ENCODE peak calls at places on chromosomes 11 and 22, in seven cellular contexts. One of them, this sample, is unnamed.

GRCh38 chr11:86245369-86246292 is 1.1 kb downstream of the EED start:
- ATAC-seq in activated naive CD8-positive, alpha-beta T cell treated with anti-CD3 and anti-CD28 coated beads, Interleukin-2, amount 10 ng/mL, durations not matched to agents 7 days and 5 days: peak
- ATAC-seq in WTC11: no peak
- ATAC-seq in upper lobe of right lung: no peak
- ATAC-seq in RWPE2: peak
- ATAC-seq in esophagus mucosa: no peak
- ATAC-seq in CD4-positive, alpha-beta T cell: no peak
- ATAC-seq in this sample: peak

GRCh38 chr11:68370211-68371111 is 58.1 kb downstream of the LRP5 start:
- ATAC-seq in activated naive CD8-positive, alpha-beta T cell treated with anti-CD3 and anti-CD28 coated beads, Interleukin-2, amount 10 ng/mL, durations not matched to agents 7 days and 5 days: no peak
- ATAC-seq in WTC11: no peak
- ATAC-seq in upper lobe of right lung: peak
- ATAC-seq in RWPE2: no peak
- ATAC-seq in esophagus mucosa: peak
- ATAC-seq in CD4-positive, alpha-beta T cell: no peak
- ATAC-seq in this sample: peak

GRCh38 chr22:31361743-31362142 is 15.6 kb upstream of the PATZ1 start:
- ATAC-seq in activated naive CD8-positive, alpha-beta T cell treated with anti-CD3 and anti-CD28 coated beads, Interleukin-2, amount 10 ng/mL, durations not matched to agents 7 days and 5 days: no peak
- ATAC-seq in WTC11: no peak
- ATAC-seq in upper lobe of right lung: no peak
- ATAC-seq in RWPE2: no peak
- ATAC-seq in esophagus mucosa: no peak
- ATAC-seq in CD4-positive, alpha-beta T cell: no peak
- ATAC-seq in this sample: no peak

GRCh38 chr11:93840981-93841380 is 9.4 kb downstream of the VSTM5 start:
- ATAC-seq in activated naive CD8-positive, alpha-beta T cell treated with anti-CD3 and anti-CD28 coated beads, Interleukin-2, amount 10 ng/mL, durations not matched to agents 7 days and 5 days: no peak
- ATAC-seq in WTC11: no peak
- ATAC-seq in upper lobe of right lung: no peak
- ATAC-seq in RWPE2: no peak
- ATAC-seq in esophagus mucosa: no peak
- ATAC-seq in CD4-positive, alpha-beta T cell: no peak
- ATAC-seq in this sample: no peak

GRCh38 chr22:17939579-17939978 is 84.8 kb downstream of the MICAL3 start:
- ATAC-seq in activated naive CD8-positive, alpha-beta T cell treated with anti-CD3 and anti-CD28 coated beads, Interleukin-2, amount 10 ng/mL, durations not matched to agents 7 days and 5 days: no peak
- ATAC-seq in WTC11: no peak
- ATAC-seq in upper lobe of right lung: no peak
- ATAC-seq in RWPE2: no peak
- ATAC-seq in esophagus mucosa: peak
- ATAC-seq in CD4-positive, alpha-beta T cell: no peak
- ATAC-seq in this sample: no peak

GRCh38 chr22:25161916-25162530 is 37.6 kb upstream of the CRYBB3 start:
- ATAC-seq in activated naive CD8-positive, alpha-beta T cell treated with anti-CD3 and anti-CD28 coated beads, Interleukin-2, amount 10 ng/mL, durations not matched to agents 7 days and 5 days: no peak
- ATAC-seq in WTC11: no peak
- ATAC-seq in upper lobe of right lung: no peak
- ATAC-seq in RWPE2: no peak
- ATAC-seq in esophagus mucosa: no peak
- ATAC-seq in CD4-positive, alpha-beta T cell: no peak
- ATAC-seq in this sample: no peak

GRCh38 chr11:64447717-64448598 is 89.0 kb downstream of the RPS6KA4 start:
- ATAC-seq in activated naive CD8-positive, alpha-beta T cell treated with anti-CD3 and anti-CD28 coated beads, Interleukin-2, amount 10 ng/mL, durations not matched to agents 7 days and 5 days: no peak
- ATAC-seq in WTC11: no peak
- ATAC-seq in upper lobe of right lung: peak
- ATAC-seq in RWPE2: no peak
- ATAC-seq in esophagus mucosa: peak
- ATAC-seq in CD4-positive, alpha-beta T cell: no peak
- ATAC-seq in this sample: peak

GRCh38 chr11:115699326-115699725 is 195.1 kb upstream of the CADM1 start:
- ATAC-seq in activated naive CD8-positive, alpha-beta T cell treated with anti-CD3 and anti-CD28 coated beads, Interleukin-2, amount 10 ng/mL, durations not matched to agents 7 days and 5 days: no peak
- ATAC-seq in WTC11: no peak
- ATAC-seq in upper lobe of right lung: no peak
- ATAC-seq in RWPE2: no peak
- ATAC-seq in esophagus mucosa: no peak
- ATAC-seq in CD4-positive, alpha-beta T cell: no peak
- ATAC-seq in this sample: no peak

GRCh38 chr22:40324468-40325305 is 21.6 kb upstream of the ADSL start:
- ATAC-seq in activated naive CD8-positive, alpha-beta T cell treated with anti-CD3 and anti-CD28 coated beads, Interleukin-2, amount 10 ng/mL, durations not matched to agents 7 days and 5 days: peak
- ATAC-seq in WTC11: no peak
- ATAC-seq in upper lobe of right lung: no peak
- ATAC-seq in RWPE2: no peak
- ATAC-seq in esophagus mucosa: no peak
- ATAC-seq in CD4-positive, alpha-beta T cell: peak
- ATAC-seq in this sample: no peak

GRCh38 chr11:62786318-62787004 is 741 bp upstream of the TMEM179B start:
- ATAC-seq in activated naive CD8-positive, alpha-beta T cell treated with anti-CD3 and anti-CD28 coated beads, Interleukin-2, amount 10 ng/mL, durations not matched to agents 7 days and 5 days: peak
- ATAC-seq in WTC11: peak
- ATAC-seq in upper lobe of right lung: peak
- ATAC-seq in RWPE2: peak
- ATAC-seq in esophagus mucosa: peak
- ATAC-seq in CD4-positive, alpha-beta T cell: peak
- ATAC-seq in this sample: peak

GRCh38 chr11:86704710-86705109 is 32.3 kb upstream of the ME3 start:
- ATAC-seq in activated naive CD8-positive, alpha-beta T cell treated with anti-CD3 and anti-CD28 coated beads, Interleukin-2, amount 10 ng/mL, durations not matched to agents 7 days and 5 days: no peak
- ATAC-seq in WTC11: no peak
- ATAC-seq in upper lobe of right lung: peak
- ATAC-seq in RWPE2: no peak
- ATAC-seq in esophagus mucosa: no peak
- ATAC-seq in CD4-positive, alpha-beta T cell: no peak
- ATAC-seq in this sample: no peak

GRCh38 chr11:9745411-9746211 is 81.7 kb downstream of the SWAP70 start:
- ATAC-seq in activated naive CD8-positive, alpha-beta T cell treated with anti-CD3 and anti-CD28 coated beads, Interleukin-2, amount 10 ng/mL, durations not matched to agents 7 days and 5 days: no peak
- ATAC-seq in WTC11: no peak
- ATAC-seq in upper lobe of right lung: no peak
- ATAC-seq in RWPE2: no peak
- ATAC-seq in esophagus mucosa: no peak
- ATAC-seq in CD4-positive, alpha-beta T cell: no peak
- ATAC-seq in this sample: peak

GRCh38 chr11:109377039-109377742 is 44.8 kb upstream of the C11orf87 start:
- ATAC-seq in activated naive CD8-positive, alpha-beta T cell treated with anti-CD3 and anti-CD28 coated beads, Interleukin-2, amount 10 ng/mL, durations not matched to agents 7 days and 5 days: no peak
- ATAC-seq in WTC11: peak
- ATAC-seq in upper lobe of right lung: no peak
- ATAC-seq in RWPE2: no peak
- ATAC-seq in esophagus mucosa: no peak
- ATAC-seq in CD4-positive, alpha-beta T cell: no peak
- ATAC-seq in this sample: no peak

GRCh38 chr11:86148339-86148738 is 79.5 kb upstream of the PICALM start:
- ATAC-seq in activated naive CD8-positive, alpha-beta T cell treated with anti-CD3 and anti-CD28 coated beads, Interleukin-2, amount 10 ng/mL, durations not matched to agents 7 days and 5 days: no peak
- ATAC-seq in WTC11: peak
- ATAC-seq in upper lobe of right lung: no peak
- ATAC-seq in RWPE2: no peak
- ATAC-seq in esophagus mucosa: no peak
- ATAC-seq in CD4-positive, alpha-beta T cell: no peak
- ATAC-seq in this sample: no peak

GRCh38 chr11:27495710-27496300 is 10.8 kb downstream of the LIN7C start:
- ATAC-seq in activated naive CD8-positive, alpha-beta T cell treated with anti-CD3 and anti-CD28 coated beads, Interleukin-2, amount 10 ng/mL, durations not matched to agents 7 days and 5 days: no peak
- ATAC-seq in WTC11: no peak
- ATAC-seq in upper lobe of right lung: no peak
- ATAC-seq in RWPE2: no peak
- ATAC-seq in esophagus mucosa: no peak
- ATAC-seq in CD4-positive, alpha-beta T cell: no peak
- ATAC-seq in this sample: no peak

GRCh38 chr11:73404048-73404447 is 27.8 kb downstream of the RELT start:
- ATAC-seq in activated naive CD8-positive, alpha-beta T cell treated with anti-CD3 and anti-CD28 coated beads, Interleukin-2, amount 10 ng/mL, durations not matched to agents 7 days and 5 days: no peak
- ATAC-seq in WTC11: peak
- ATAC-seq in upper lobe of right lung: peak
- ATAC-seq in RWPE2: peak
- ATAC-seq in esophagus mucosa: peak
- ATAC-seq in CD4-positive, alpha-beta T cell: no peak
- ATAC-seq in this sample: no peak

GRCh38 chr11:77195071-77195705 is 67.1 kb downstream of the MYO7A start:
- ATAC-seq in activated naive CD8-positive, alpha-beta T cell treated with anti-CD3 and anti-CD28 coated beads, Interleukin-2, amount 10 ng/mL, durations not matched to agents 7 days and 5 days: no peak
- ATAC-seq in WTC11: no peak
- ATAC-seq in upper lobe of right lung: no peak
- ATAC-seq in RWPE2: no peak
- ATAC-seq in esophagus mucosa: no peak
- ATAC-seq in CD4-positive, alpha-beta T cell: no peak
- ATAC-seq in this sample: no peak

GRCh38 chr11:45332486-45332934 is 46.4 kb upstream of the SYT13 start:
- ATAC-seq in activated naive CD8-positive, alpha-beta T cell treated with anti-CD3 and anti-CD28 coated beads, Interleukin-2, amount 10 ng/mL, durations not matched to agents 7 days and 5 days: no peak
- ATAC-seq in WTC11: peak
- ATAC-seq in upper lobe of right lung: peak
- ATAC-seq in RWPE2: peak
- ATAC-seq in esophagus mucosa: peak
- ATAC-seq in CD4-positive, alpha-beta T cell: peak
- ATAC-seq in this sample: peak

GRCh38 chr22:49975543-49976389 is 15.2 kb downstream of the PIM3 start:
- ATAC-seq in activated naive CD8-positive, alpha-beta T cell treated with anti-CD3 and anti-CD28 coated beads, Interleukin-2, amount 10 ng/mL, durations not matched to agents 7 days and 5 days: peak
- ATAC-seq in WTC11: no peak
- ATAC-seq in upper lobe of right lung: no peak
- ATAC-seq in RWPE2: peak
- ATAC-seq in esophagus mucosa: no peak
- ATAC-seq in CD4-positive, alpha-beta T cell: no peak
- ATAC-seq in this sample: peak

GRCh38 chr11:34407121-34407813 is 31.5 kb upstream of the CAT start:
- ATAC-seq in activated naive CD8-positive, alpha-beta T cell treated with anti-CD3 and anti-CD28 coated beads, Interleukin-2, amount 10 ng/mL, durations not matched to agents 7 days and 5 days: no peak
- ATAC-seq in WTC11: no peak
- ATAC-seq in upper lobe of right lung: peak
- ATAC-seq in RWPE2: no peak
- ATAC-seq in esophagus mucosa: peak
- ATAC-seq in CD4-positive, alpha-beta T cell: no peak
- ATAC-seq in this sample: no peak

GRCh38 chr11:79311461-79311860 is 129.4 kb downstream of the TENM4 start:
- ATAC-seq in activated naive CD8-positive, alpha-beta T cell treated with anti-CD3 and anti-CD28 coated beads, Interleukin-2, amount 10 ng/mL, durations not matched to agents 7 days and 5 days: no peak
- ATAC-seq in WTC11: no peak
- ATAC-seq in upper lobe of right lung: no peak
- ATAC-seq in RWPE2: no peak
- ATAC-seq in esophagus mucosa: no peak
- ATAC-seq in CD4-positive, alpha-beta T cell: no peak
- ATAC-seq in this sample: no peak

GRCh38 chr11:104126464-104126863 is 37.5 kb downstream of the PDGFD start:
- ATAC-seq in activated naive CD8-positive, alpha-beta T cell treated with anti-CD3 and anti-CD28 coated beads, Interleukin-2, amount 10 ng/mL, durations not matched to agents 7 days and 5 days: no peak
- ATAC-seq in WTC11: no peak
- ATAC-seq in upper lobe of right lung: no peak
- ATAC-seq in RWPE2: no peak
- ATAC-seq in esophagus mucosa: no peak
- ATAC-seq in CD4-positive, alpha-beta T cell: no peak
- ATAC-seq in this sample: no peak

GRCh38 chr11:47587733-47588326 is 1.4 kb downstream of the FAM180B start:
- ATAC-seq in activated naive CD8-positive, alpha-beta T cell treated with anti-CD3 and anti-CD28 coated beads, Interleukin-2, amount 10 ng/mL, durations not matched to agents 7 days and 5 days: no peak
- ATAC-seq in WTC11: no peak
- ATAC-seq in upper lobe of right lung: peak
- ATAC-seq in RWPE2: no peak
- ATAC-seq in esophagus mucosa: peak
- ATAC-seq in CD4-positive, alpha-beta T cell: no peak
- ATAC-seq in this sample: peak

GRCh38 chr11:117022526-117022925 is 75.7 kb downstream of the SIK3 start:
- ATAC-seq in activated naive CD8-positive, alpha-beta T cell treated with anti-CD3 and anti-CD28 coated beads, Interleukin-2, amount 10 ng/mL, durations not matched to agents 7 days and 5 days: peak
- ATAC-seq in WTC11: no peak
- ATAC-seq in upper lobe of right lung: no peak
- ATAC-seq in RWPE2: no peak
- ATAC-seq in esophagus mucosa: no peak
- ATAC-seq in CD4-positive, alpha-beta T cell: peak
- ATAC-seq in this sample: no peak

GRCh38 chr11:469684-470667 is 19.9 kb downstream of the PTDSS2 start:
- ATAC-seq in activated naive CD8-positive, alpha-beta T cell treated with anti-CD3 and anti-CD28 coated beads, Interleukin-2, amount 10 ng/mL, durations not matched to agents 7 days and 5 days: no peak
- ATAC-seq in WTC11: no peak
- ATAC-seq in upper lobe of right lung: peak
- ATAC-seq in RWPE2: peak
- ATAC-seq in esophagus mucosa: peak
- ATAC-seq in CD4-positive, alpha-beta T cell: no peak
- ATAC-seq in this sample: no peak

GRCh38 chr11:126927628-126928027 is 72.9 kb downstream of the KIRREL3 start:
- ATAC-seq in activated naive CD8-positive, alpha-beta T cell treated with anti-CD3 and anti-CD28 coated beads, Interleukin-2, amount 10 ng/mL, durations not matched to agents 7 days and 5 days: no peak
- ATAC-seq in WTC11: no peak
- ATAC-seq in upper lobe of right lung: peak
- ATAC-seq in RWPE2: no peak
- ATAC-seq in esophagus mucosa: no peak
- ATAC-seq in CD4-positive, alpha-beta T cell: no peak
- ATAC-seq in this sample: no peak

GRCh38 chr22:44245438-44245837 is 64.7 kb downstream of the PARVG start:
- ATAC-seq in activated naive CD8-positive, alpha-beta T cell treated with anti-CD3 and anti-CD28 coated beads, Interleukin-2, amount 10 ng/mL, durations not matched to agents 7 days and 5 days: no peak
- ATAC-seq in WTC11: no peak
- ATAC-seq in upper lobe of right lung: no peak
- ATAC-seq in RWPE2: no peak
- ATAC-seq in esophagus mucosa: no peak
- ATAC-seq in CD4-positive, alpha-beta T cell: no peak
- ATAC-seq in this sample: no peak

GRCh38 chr11:35282226-35282882 is 137.0 kb downstream of the SLC1A2 start:
- ATAC-seq in activated naive CD8-positive, alpha-beta T cell treated with anti-CD3 and anti-CD28 coated beads, Interleukin-2, amount 10 ng/mL, durations not matched to agents 7 days and 5 days: peak
- ATAC-seq in WTC11: no peak
- ATAC-seq in upper lobe of right lung: peak
- ATAC-seq in RWPE2: peak
- ATAC-seq in esophagus mucosa: no peak
- ATAC-seq in CD4-positive, alpha-beta T cell: no peak
- ATAC-seq in this sample: no peak

GRCh38 chr11:57325735-57326048 is 940 bp upstream of the TNKS1BP1 start:
- ATAC-seq in activated naive CD8-positive, alpha-beta T cell treated with anti-CD3 and anti-CD28 coated beads, Interleukin-2, amount 10 ng/mL, durations not matched to agents 7 days and 5 days: no peak
- ATAC-seq in WTC11: no peak
- ATAC-seq in upper lobe of right lung: peak
- ATAC-seq in RWPE2: peak
- ATAC-seq in esophagus mucosa: no peak
- ATAC-seq in CD4-positive, alpha-beta T cell: no peak
- ATAC-seq in this sample: no peak

GRCh38 chr22:30941363-30941740 is 27.2 kb downstream of the MORC2 start:
- ATAC-seq in activated naive CD8-positive, alpha-beta T cell treated with anti-CD3 and anti-CD28 coated beads, Interleukin-2, amount 10 ng/mL, durations not matched to agents 7 days and 5 days: peak
- ATAC-seq in WTC11: no peak
- ATAC-seq in upper lobe of right lung: no peak
- ATAC-seq in RWPE2: no peak
- ATAC-seq in esophagus mucosa: no peak
- ATAC-seq in CD4-positive, alpha-beta T cell: peak
- ATAC-seq in this sample: no peak

GRCh38 chr11:74784234-74784633 is 35.6 kb downstream of the RNF169 start:
- ATAC-seq in activated naive CD8-positive, alpha-beta T cell treated with anti-CD3 and anti-CD28 coated beads, Interleukin-2, amount 10 ng/mL, durations not matched to agents 7 days and 5 days: no peak
- ATAC-seq in WTC11: no peak
- ATAC-seq in upper lobe of right lung: no peak
- ATAC-seq in RWPE2: no peak
- ATAC-seq in esophagus mucosa: no peak
- ATAC-seq in CD4-positive, alpha-beta T cell: no peak
- ATAC-seq in this sample: no peak

GRCh38 chr11:65444314-65445051 is 21.9 kb downstream of the NEAT1 start:
- ATAC-seq in activated naive CD8-positive, alpha-beta T cell treated with anti-CD3 and anti-CD28 coated beads, Interleukin-2, amount 10 ng/mL, durations not matched to agents 7 days and 5 days: no peak
- ATAC-seq in WTC11: no peak
- ATAC-seq in upper lobe of right lung: no peak
- ATAC-seq in RWPE2: no peak
- ATAC-seq in esophagus mucosa: no peak
- ATAC-seq in CD4-positive, alpha-beta T cell: no peak
- ATAC-seq in this sample: no peak

GRCh38 chr11:87295237-87295636 is 257.5 kb downstream of the TMEM135 start:
- ATAC-seq in activated naive CD8-positive, alpha-beta T cell treated with anti-CD3 and anti-CD28 coated beads, Interleukin-2, amount 10 ng/mL, durations not matched to agents 7 days and 5 days: no peak
- ATAC-seq in WTC11: no peak
- ATAC-seq in upper lobe of right lung: no peak
- ATAC-seq in RWPE2: no peak
- ATAC-seq in esophagus mucosa: no peak
- ATAC-seq in CD4-positive, alpha-beta T cell: no peak
- ATAC-seq in this sample: no peak

GRCh38 chr11:40513281-40513680 is 946.2 kb downstream of the LRRC4C start:
- ATAC-seq in activated naive CD8-positive, alpha-beta T cell treated with anti-CD3 and anti-CD28 coated beads, Interleukin-2, amount 10 ng/mL, durations not matched to agents 7 days and 5 days: no peak
- ATAC-seq in WTC11: peak
- ATAC-seq in upper lobe of right lung: no peak
- ATAC-seq in RWPE2: no peak
- ATAC-seq in esophagus mucosa: no peak
- ATAC-seq in CD4-positive, alpha-beta T cell: no peak
- ATAC-seq in this sample: peak